ENCODE peak calls at places on chromosome 9, in eight cellular contexts. Z is pancreas, R is stomach, Y is PC-3, M is ovary, Q is cardiac muscle cell, O is H1, W is body of pancreas. K is an unnamed sample.

GRCh38 chr9:17906204-17906840 is 327.5 kb downstream of the SH3GL2 start:
- DNase-seq in M (peak), Z (no peak), R (peak), Y (no peak), W (no peak), O (peak), Q (peak), K (no peak)

GRCh38 chr9:114236391-114237138 is 81.2 kb downstream of the COL27A1 start:
- DNase-seq in Z (no peak), W (no peak), M (no peak), Q (no peak), Y (no peak), R (no peak), O (no peak), K (no peak)

GRCh38 chr9:36163049-36163839 is 5.9 kb upstream of the CCIN start:
- DNase-seq in R (no peak), Y (no peak), Z (peak), O (peak), M (peak), W (peak), Q (peak), K (peak)

GRCh38 chr9:94772128-94772527 is 45.6 kb downstream of the AOPEP start:
- DNase-seq in Q (no peak), M (no peak), O (no peak), R (no peak), W (no peak), Z (no peak), Y (no peak), K (no peak)

GRCh38 chr9:124040186-124040920 is 28.8 kb downstream of the LHX2 start:
- DNase-seq in Q (no peak), W (no peak), Y (no peak), O (no peak), Z (no peak), M (no peak), R (no peak), K (peak)

GRCh38 chr9:93265972-93266371 is 82.0 kb downstream of the WNK2 start:
- DNase-seq in R (no peak), O (no peak), W (no peak), Y (no peak), Z (no peak), M (no peak), Q (no peak), K (no peak)

GRCh38 chr9:136326061-136326776 is 1.1 kb upstream of the GPSM1 start:
- DNase-seq in O (peak), M (peak), R (no peak), W (no peak), Y (no peak), Q (peak), Z (no peak), K (peak)

GRCh38 chr9:81592890-81593271 is 96.5 kb downstream of the TLE1 start:
- DNase-seq in O (no peak), Y (no peak), Q (no peak), R (no peak), Z (no peak), M (no peak), W (no peak), K (no peak)

GRCh38 chr9:8070779-8071444 is 271.3 kb upstream of the DMAC1 start:
- DNase-seq in R (no peak), Z (no peak), O (peak), M (no peak), Q (peak), Y (no peak), W (no peak), K (no peak)

GRCh38 chr9:121399883-121400607 is 30.0 kb upstream of the STOM start:
- DNase-seq in Z (no peak), M (no peak), W (no peak), R (no peak), Y (peak), Q (peak), O (no peak), K (peak)

GRCh38 chr9:115966660-115967059 is 186.9 kb upstream of the PAPPA start:
- DNase-seq in Y (no peak), O (no peak), Z (no peak), M (no peak), Q (no peak), R (no peak), W (no peak), K (no peak)

GRCh38 chr9:752201-752600 is 89.3 kb upstream of the DMRT1 start:
- DNase-seq in Z (no peak), O (no peak), M (no peak), Y (peak), Q (no peak), W (no peak), R (no peak), K (peak)

GRCh38 chr9:93321220-93321610 is 130.3 kb upstream of the FAM120A start:
- DNase-seq in W (no peak), Y (no peak), Q (no peak), O (no peak), Z (no peak), R (no peak), M (no peak), K (no peak)

DNA sequence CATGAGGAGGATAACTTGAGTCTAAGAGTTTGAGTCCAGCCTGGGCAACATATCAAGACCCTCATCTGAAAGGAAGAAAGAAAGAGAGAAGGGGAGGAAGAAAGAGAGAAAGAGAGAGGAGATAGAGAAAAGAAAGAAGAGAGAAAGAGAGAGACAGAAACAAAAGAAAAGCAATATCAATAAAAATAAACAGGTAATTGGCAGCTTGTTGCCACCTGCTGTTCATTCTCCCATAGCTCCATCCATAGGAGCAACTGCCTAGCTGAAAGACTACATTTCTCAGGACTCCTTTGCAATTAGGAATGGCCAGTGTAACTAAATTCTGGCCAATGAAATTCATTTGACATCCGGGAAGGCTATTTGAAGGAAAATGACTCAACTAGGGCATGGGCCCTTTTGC is 4.6 kb upstream of the TTC39B start:
- DNase-seq in W (no peak), Q (no peak), Y (peak), O (no peak), M (no peak), R (no peak), Z (no peak), K (no peak)
- TF ChIP-seq CTCF in W (peak), Q (no peak), Y (peak), O (no peak), M (no peak), R (no peak), Z (no peak), K (no peak)

GRCh38 chr9:33082135-33082534 is 5.7 kb upstream of the SMU1 start:
- DNase-seq in R (peak), Q (no peak), W (no peak), O (no peak), Y (no peak), Z (no peak), M (no peak), K (no peak)

GRCh38 chr9:33080534-33080933 is 4.1 kb upstream of the SMU1 start:
- DNase-seq in Z (no peak), Q (no peak), Y (no peak), R (no peak), M (no peak), W (no peak), O (no peak), K (no peak)

GRCh38 chr9:33082538-33083326 is 6.3 kb upstream of the SMU1 start:
- DNase-seq in Y (no peak), O (no peak), Q (no peak), M (no peak), Z (no peak), R (peak), W (no peak), K (no peak)

GRCh38 chr9:33076360-33077004 is at the start of gene SMU1:
- DNase-seq in Q (peak), Z (peak), R (peak), O (peak), M (peak), W (peak), Y (peak), K (peak)

DNA sequence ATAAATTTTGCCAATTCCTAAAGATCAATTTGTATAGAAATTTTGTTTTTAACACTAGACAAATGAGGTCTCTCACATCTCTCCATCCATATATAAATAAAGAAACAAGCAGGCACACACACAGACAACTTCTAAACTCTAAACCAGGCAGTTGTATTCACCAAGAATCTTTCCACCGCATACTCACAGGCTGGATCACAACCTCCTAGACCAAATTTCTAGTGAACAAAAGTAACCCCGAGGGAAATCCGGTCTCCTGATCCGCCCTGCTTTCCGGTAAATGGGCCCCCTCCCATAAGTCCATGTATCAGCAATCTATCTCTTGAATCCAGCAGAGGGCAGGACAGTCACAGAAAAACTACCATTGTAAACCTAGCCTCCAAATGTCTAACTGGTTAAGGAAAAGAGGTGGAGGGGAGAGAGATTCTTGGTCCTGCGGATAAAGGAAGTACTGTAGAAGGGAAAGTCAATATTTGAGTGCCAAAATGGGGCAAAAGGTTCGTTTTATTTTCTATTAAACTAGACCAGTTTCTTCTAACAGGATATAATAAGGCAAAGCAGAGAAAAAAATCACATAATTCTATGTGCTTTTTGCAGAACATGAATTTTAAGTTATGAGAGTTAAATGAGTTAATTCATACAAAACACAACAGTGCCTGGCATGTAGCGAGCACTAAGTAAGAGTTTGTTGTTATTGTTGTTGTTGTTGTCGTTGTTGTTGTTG is 4.8 kb upstream of the SMU1 start:
- DNase-seq in R (peak), Q (peak), W (peak), M (no peak), Z (peak), Y (peak), O (no peak), K (peak)
- H3K4me3 ChIP-seq in R (no peak), Q (no peak), W (no peak), M (no peak), Z (no peak), Y (peak), O (peak), K (peak)

GRCh38 chr9:131098391-131099087 is 2.2 kb downstream of the AIF1L start:
- DNase-seq in Z (no peak), W (no peak), R (no peak), O (no peak), M (no peak), Y (no peak), Q (no peak), K (no peak)

GRCh38 chr9:131099088-131099611 is 2.8 kb downstream of the AIF1L start:
- DNase-seq in W (no peak), R (no peak), Y (no peak), Z (no peak), O (no peak), M (no peak), Q (no peak), K (no peak)

GRCh38 chr9:131101207-131101964 is 5.1 kb downstream of the AIF1L start:
- DNase-seq in M (no peak), R (no peak), O (no peak), W (no peak), Q (no peak), Z (no peak), Y (no peak), K (no peak)

GRCh38 chr9:131097948-131098278 is 1.6 kb downstream of the AIF1L start:
- DNase-seq in O (no peak), Z (no peak), R (no peak), Y (no peak), Q (no peak), W (no peak), M (no peak), K (no peak)

DNA sequence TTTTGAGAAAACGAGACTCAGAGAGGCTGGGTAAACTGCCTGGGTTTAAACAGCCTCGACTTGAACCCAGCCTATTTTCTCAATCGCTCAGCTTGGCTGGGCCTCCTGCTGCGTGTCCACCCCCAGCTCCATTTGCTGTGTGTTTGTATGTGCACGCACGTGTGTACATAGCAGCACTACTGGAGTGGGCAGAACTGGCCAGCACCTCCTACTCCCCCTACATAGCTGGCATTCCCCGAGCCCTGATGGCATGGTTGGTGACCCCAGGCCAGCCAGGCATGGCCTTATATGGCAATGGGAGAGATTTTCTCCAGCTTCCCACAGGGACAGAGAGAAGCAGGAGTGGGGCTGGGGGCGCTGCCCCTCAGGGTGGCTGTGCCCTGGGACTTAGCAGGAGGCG is 4.1 kb downstream of the AIF1L start:
- DNase-seq in Q (peak), M (no peak), Z (no peak), W (no peak), R (no peak), Y (no peak), O (no peak), K (no peak)
- TF ChIP-seq CTCF in Q (no peak), M (no peak), Z (no peak), W (no peak), R (no peak), Y (no peak), O (no peak), K (no peak)

GRCh38 chr9:37465249-37466036 is at the start of gene ZBTB5:
- DNase-seq in Y (peak), Z (peak), R (peak), O (peak), W (peak), Q (peak), M (peak), K (peak)

GRCh38 chr9:37466037-37466709 is 923 bp upstream of the ZBTB5 start:
- DNase-seq in O (peak), Z (peak), Q (peak), Y (no peak), M (peak), R (peak), W (peak), K (peak)

GRCh38 chr9:37468620-37469019 is 3.4 kb upstream of the ZBTB5 start:
- DNase-seq in Q (no peak), R (no peak), Z (no peak), W (no peak), O (no peak), M (no peak), Y (no peak), K (no peak)

GRCh38 chr9:37464426-37465248 is 613 bp downstream of the ZBTB5 start:
- DNase-seq in O (peak), Q (peak), W (peak), M (no peak), Z (peak), R (peak), Y (peak), K (peak)

DNA sequence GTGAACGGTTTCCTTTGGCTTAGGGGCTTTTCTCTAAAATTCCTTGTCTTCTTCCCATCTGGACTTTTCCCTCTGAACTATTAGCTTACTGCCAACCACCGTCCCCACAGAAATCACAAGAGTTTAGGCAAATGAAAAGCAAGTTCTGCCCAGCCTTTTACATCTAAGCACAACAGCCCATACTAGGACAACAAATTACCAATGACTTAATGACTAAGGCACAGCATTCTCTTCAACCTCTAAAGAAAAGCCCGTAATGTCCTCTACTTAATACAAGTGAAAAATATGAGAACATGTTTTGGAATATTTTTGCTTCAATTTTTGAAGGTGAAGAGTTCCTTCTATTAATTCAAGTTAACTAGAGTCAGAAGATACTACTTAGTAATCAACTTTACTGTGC is 1.2 kb downstream of the ZBTB5 start:
- DNase-seq in Z (no peak), Q (no peak), R (no peak), O (no peak), M (no peak), Y (no peak), W (no peak), K (no peak)
- H3K4me3 ChIP-seq in Z (peak), Q (peak), R (peak), O (peak), M (peak), Y (peak), W (peak), K (peak)

DNA sequence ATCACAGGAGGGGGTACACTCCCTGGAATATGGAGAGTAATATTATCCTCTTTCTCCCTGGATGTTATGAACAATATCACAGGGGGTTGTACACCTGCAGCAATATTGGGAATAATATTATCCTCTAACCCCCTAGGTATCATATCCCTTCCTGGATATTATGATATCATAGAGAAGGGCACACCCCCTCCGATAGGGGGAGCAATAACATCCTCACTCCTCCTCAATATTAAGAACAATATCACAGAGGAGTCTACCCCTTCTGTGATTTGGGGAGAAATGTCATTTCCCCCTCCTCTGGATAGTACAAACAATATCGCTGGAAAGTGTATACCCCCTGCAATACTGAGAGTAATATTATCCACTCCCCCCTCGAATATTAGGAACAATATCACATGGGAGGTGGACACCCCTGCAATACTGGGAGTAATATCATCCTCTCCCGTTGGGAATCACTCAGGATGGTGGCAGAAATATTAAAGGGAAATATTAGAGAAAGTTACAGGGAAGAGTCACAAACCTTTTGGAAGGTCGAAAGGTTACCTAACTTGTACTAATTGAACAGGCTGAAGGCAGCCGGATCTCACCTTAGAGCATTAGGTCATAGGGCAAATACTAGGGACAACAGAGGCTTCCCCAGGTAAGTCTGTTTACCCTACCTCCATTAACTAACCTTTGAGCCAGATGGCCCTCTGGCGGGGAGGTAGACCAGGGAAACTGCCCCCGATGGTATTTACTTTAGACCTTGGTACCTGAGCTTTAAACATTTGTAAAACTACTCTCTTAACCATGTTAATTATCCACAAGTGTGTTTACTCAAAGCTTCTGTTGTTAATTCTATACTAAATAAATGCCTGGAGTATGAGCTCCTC is 57.5 kb upstream of the FREM1 start:
- DNase-seq in O (no peak), W (no peak), Q (no peak), M (no peak), Y (no peak), R (no peak), Z (no peak), K (no peak)
- TF ChIP-seq CTCF in O (no peak), W (no peak), Q (no peak), M (no peak), Y (peak), R (no peak), Z (no peak), K (no peak)

DNA sequence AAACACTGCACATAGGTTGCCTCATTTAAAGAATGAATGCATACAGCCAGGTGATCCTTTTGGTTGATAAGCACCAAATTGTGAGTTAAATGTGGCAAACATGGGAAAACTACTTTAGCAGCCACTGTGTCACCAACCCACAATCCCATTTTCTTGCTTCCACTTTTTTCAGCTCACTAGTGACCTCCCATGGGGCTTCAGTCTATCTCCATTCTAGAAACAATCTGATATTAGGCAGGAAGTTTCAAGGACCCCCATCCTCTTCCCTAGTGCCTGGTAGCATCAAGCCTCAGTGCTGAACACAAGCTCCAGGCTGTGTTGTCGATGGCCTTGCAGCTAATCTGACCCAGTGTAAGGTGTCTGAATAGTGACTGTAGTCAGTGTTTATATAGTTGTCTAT is 66.2 kb downstream of the PLPPR1 start:
- DNase-seq in Z (no peak), M (no peak), O (no peak), R (no peak), Y (no peak), Q (no peak), W (no peak), K (no peak)
- H3K4me3 ChIP-seq in Z (no peak), M (no peak), O (no peak), R (no peak), Y (no peak), Q (no peak), W (no peak), K (no peak)